ENCODE peak calls at places on chromosomes 1 and 21, in eight cellular contexts. A is Calu3, F is SW 1271, R is T follicular helper cell, E is Karpas-422, T is thoracic aorta, M is NCI-H69, H is hippocampal formation. N is an unnamed sample.
A peak's percentile ranks its signal among the peaks of the same experiment; 100 is the strongest.

GRCh38 chr1:202852163-202852904 is 36.6 kb downstream of the RABIF start:
- DNase-seq in A (peak; percentile 62), F (no peak), R (no peak), E (peak; percentile 81), T (no peak), M (peak; percentile 59), H (no peak), N (no peak)

GRCh38 chr1:178581351-178581951 is 68.5 kb downstream of the TEX35 start:
- DNase-seq in A (no peak), F (no peak), R (no peak), E (peak; percentile 99), T (no peak), M (peak; percentile 60), H (no peak), N (no peak)

GRCh38 chr1:201295346-201295745 is 12.0 kb downstream of the PKP1 start:
- DNase-seq in A (no peak), F (no peak), R (no peak), E (no peak), T (no peak), M (no peak), H (no peak), N (no peak)

GRCh38 chr1:107225706-107226105 is 84.9 kb downstream of the NTNG1 start:
- DNase-seq in A (no peak), F (no peak), R (no peak), E (no peak), T (no peak), M (peak; percentile 43), H (no peak), N (no peak)

GRCh38 chr1:71047635-71048607 is at the start of gene PTGER3:
- DNase-seq in A (peak; percentile 70), F (no peak), R (peak; percentile 17), E (no peak), T (peak; percentile 57), M (peak; percentile 95), H (no peak), N (no peak)

GRCh38 chr1:45016090-45016697 is 4.1 kb downstream of the UROD start:
- DNase-seq in A (no peak), F (no peak), R (no peak), E (no peak), T (no peak), M (no peak), H (no peak), N (no peak)

GRCh38 chr1:119132179-119132578 is 8.3 kb downstream of the WARS2 start:
- DNase-seq in A (no peak), F (no peak), R (no peak), E (no peak), T (no peak), M (no peak), H (no peak), N (no peak)

GRCh38 chr1:39701092-39701460 is 9.8 kb upstream of the HPCAL4 start:
- DNase-seq in A (no peak), F (no peak), R (no peak), E (no peak), T (no peak), M (peak; percentile 47), H (no peak), N (no peak)

GRCh38 chr1:193355179-193355578 is 168.8 kb upstream of the B3GALT2 start:
- DNase-seq in A (peak; percentile 22), F (no peak), R (no peak), E (no peak), T (no peak), M (peak; percentile 87), H (no peak), N (no peak)

GRCh38 chr1:38585460-38585859 is 274.1 kb downstream of the RRAGC start:
- DNase-seq in A (no peak), F (no peak), R (no peak), E (no peak), T (no peak), M (no peak), H (no peak), N (no peak)

GRCh38 chr1:47333578-47333921 is at the start of gene CMPK1:
- DNase-seq in A (peak; percentile 89), F (no peak), R (peak; percentile 66), E (peak; percentile 90), T (peak; percentile 36), M (peak; percentile 89), H (peak; percentile 74), N (peak; percentile 71)

GRCh38 chr1:40743860-40744259 is 39.7 kb upstream of the KCNQ4 start:
- DNase-seq in A (no peak), F (no peak), R (no peak), E (no peak), T (no peak), M (no peak), H (no peak), N (no peak)

GRCh38 chr21:38268859-38269566 is 12.2 kb downstream of the KCNJ15 start:
- DNase-seq in A (no peak), F (no peak), R (no peak), E (no peak), T (no peak), M (no peak), H (no peak), N (no peak)

GRCh38 chr1:103373991-103374390 is 151.5 kb upstream of the RNPC3 start:
- DNase-seq in A (no peak), F (no peak), R (no peak), E (no peak), T (no peak), M (no peak), H (no peak), N (no peak)

GRCh38 chr1:177873238-177873637 is 96.6 kb downstream of the SEC16B start:
- DNase-seq in A (no peak), F (no peak), R (no peak), E (no peak), T (no peak), M (peak; percentile 84), H (no peak), N (no peak)

GRCh38 chr1:240667351-240667750 is 55.4 kb upstream of the GREM2 start:
- DNase-seq in A (no peak), F (no peak), R (no peak), E (no peak), T (no peak), M (no peak), H (no peak), N (no peak)

GRCh38 chr1:230794431-230794830 is 47.2 kb downstream of the CAPN9 start:
- DNase-seq in A (no peak), F (no peak), R (no peak), E (no peak), T (no peak), M (peak; percentile 57), H (no peak), N (no peak)

GRCh38 chr1:17909634-17910033 is 154.5 kb downstream of the ACTL8 start:
- DNase-seq in A (no peak), F (no peak), R (no peak), E (peak; percentile 61), T (no peak), M (no peak), H (no peak), N (no peak)

GRCh38 chr1:183887826-183888819 is 83.2 kb downstream of the RGL1 start:
- DNase-seq in A (no peak), F (no peak), R (no peak), E (no peak), T (no peak), M (no peak), H (no peak), N (no peak)

GRCh38 chr21:41843584-41843983 is 35.6 kb downstream of the PRDM15 start:
- DNase-seq in A (no peak), F (no peak), R (no peak), E (no peak), T (no peak), M (no peak), H (no peak), N (no peak)

GRCh38 chr1:6163191-6163972 is 16.7 kb downstream of the CHD5 start:
- DNase-seq in A (no peak), F (no peak), R (no peak), E (no peak), T (no peak), M (peak; percentile 44), H (no peak), N (no peak)

GRCh38 chr1:169361281-169361680 is 6.3 kb downstream of the NME7 start:
- DNase-seq in A (no peak), F (no peak), R (no peak), E (no peak), T (no peak), M (no peak), H (no peak), N (no peak)

GRCh38 chr1:38209986-38210385 is 163.4 kb upstream of the POU3F1 start:
- DNase-seq in A (no peak), F (no peak), R (no peak), E (no peak), T (no peak), M (peak; percentile 23), H (no peak), N (no peak)

GRCh38 chr1:198848206-198848605 is 209.4 kb downstream of the PTPRC start:
- DNase-seq in A (no peak), F (no peak), R (no peak), E (no peak), T (no peak), M (peak; percentile 30), H (no peak), N (no peak)

GRCh38 chr1:95183952-95184351 is 50.1 kb upstream of the RWDD3 start:
- DNase-seq in A (no peak), F (no peak), R (no peak), E (no peak), T (no peak), M (no peak), H (no peak), N (no peak)

GRCh38 chr1:100414693-100415092 is 62.4 kb downstream of the CDC14A start:
- DNase-seq in A (no peak), F (no peak), R (no peak), E (no peak), T (no peak), M (peak; percentile 79), H (no peak), N (no peak)

GRCh38 chr1:237868814-237869600 is 21.7 kb downstream of the ZP4 start:
- DNase-seq in A (peak; percentile 32), F (no peak), R (no peak), E (no peak), T (no peak), M (no peak), H (no peak), N (no peak)

GRCh38 chr1:111571987-111572386 is 47.6 kb upstream of the RAP1A start:
- DNase-seq in A (no peak), F (no peak), R (no peak), E (no peak), T (no peak), M (peak; percentile 2), H (no peak), N (no peak)

GRCh38 chr1:236768601-236769000 is 26.5 kb upstream of the MTR start:
- DNase-seq in A (no peak), F (no peak), R (no peak), E (no peak), T (no peak), M (no peak), H (no peak), N (no peak)

N was measured in activated T-helper 1 cell treated with Interleukin-2 at 50 U/mL for 16 hours.